ENCODE peak calls at places on chromosomes 16 and 17, in five cellular contexts. U is HEK293T; W is lung; K is activated CD4-positive, alpha-beta T cell treated with anti-CD3 and anti-CD28 coated beads, Interleukin-2, amount 50 U/mL, for 1 hour; H is effector CD4-positive, alpha-beta T cell. A is an unnamed sample.

GRCh38 chr17:44122825-44123355 is 551 bp downstream of the HDAC5 start:
- DNase-seq in H (no peak), K (peak), W (no peak), U (no peak), A (no peak)

GRCh38 chr17:3986270-3986938 is 22.2 kb upstream of the ATP2A3 start:
- DNase-seq in K (no peak), W (no peak), U (no peak), H (no peak), A (peak)

GRCh38 chr16:3781421-3781820 is 64.1 kb upstream of the TRAP1 start:
- DNase-seq in K (no peak), H (no peak), W (no peak), U (no peak), A (no peak)

GRCh38 chr16:70402916-70403659 is 35.8 kb downstream of the ST3GAL2 start:
- DNase-seq in K (no peak), H (no peak), U (no peak), W (no peak), A (no peak)

GRCh38 chr16:66930189-66930588 is 4.0 kb downstream of the CIAO2B start:
- DNase-seq in H (no peak), U (no peak), W (peak), K (no peak), A (peak)

GRCh38 chr17:28720247-28720996 is 637 bp downstream of the RPL23A start:
- DNase-seq in W (no peak), U (no peak), H (no peak), K (no peak), A (no peak)

GRCh38 chr17:52388941-52389340 is 230.4 kb upstream of the CA10 start:
- DNase-seq in K (no peak), U (no peak), H (no peak), W (no peak), A (no peak)

GRCh38 chr17:3659541-3660111 is 8.8 kb downstream of the TAX1BP3 start:
- DNase-seq in H (no peak), W (peak), U (no peak), K (no peak), A (peak)

GRCh38 chr17:72030067-72030899 is 90.5 kb upstream of the SOX9 start:
- DNase-seq in W (peak), U (peak), H (no peak), K (peak), A (peak)

GRCh38 chr17:43608313-43608712 is 53.4 kb downstream of the MEOX1 start:
- DNase-seq in W (no peak), K (no peak), U (no peak), H (no peak), A (no peak)

GRCh38 chr16:603221-603620 is 13.4 kb downstream of the RAB40C start:
- DNase-seq in K (no peak), U (no peak), W (no peak), H (no peak), A (no peak)

GRCh38 chr17:32774286-32775084 is 102.4 kb downstream of the MYO1D start:
- DNase-seq in H (no peak), W (no peak), K (no peak), U (no peak), A (no peak)

GRCh38 chr17:77726549-77726957 is 231.9 kb upstream of the TNRC6C start:
- DNase-seq in U (no peak), H (no peak), K (no peak), W (no peak), A (no peak)

GRCh38 chr17:6420173-6420641 is 14.7 kb downstream of the AIPL1 start:
- DNase-seq in U (peak), W (no peak), K (peak), H (no peak), A (no peak)